ENCODE peak calls at places on chromosome 15, in four cellular contexts. One of them, this sample, is unnamed.

GRCh38 chr15:93479679-93480078 is 390.7 kb upstream of the RGMA start:
- DNase-seq in AG09309: no peak
- DNase-seq in AG04449: no peak
- DNase-seq in cardiac muscle cell: no peak
- DNase-seq in this sample: no peak

GRCh38 chr15:76339302-76340197 is 3.0 kb downstream of the ISL2 start:
- DNase-seq in AG09309: no peak
- DNase-seq in AG04449: no peak
- DNase-seq in cardiac muscle cell: peak; percentile 48
- DNase-seq in this sample: no peak

GRCh38 chr15:93164409-93164808 is 75.4 kb upstream of the RGMA start:
- DNase-seq in AG09309: no peak
- DNase-seq in AG04449: no peak
- DNase-seq in cardiac muscle cell: no peak
- DNase-seq in this sample: no peak

GRCh38 chr15:63601026-63601726 is 4.0 kb downstream of the FBXL22 start:
- DNase-seq in AG09309: no peak
- DNase-seq in AG04449: no peak
- DNase-seq in cardiac muscle cell: peak; percentile 38
- DNase-seq in this sample: peak; percentile 30

GRCh38 chr15:43150171-43150929 is 17.0 kb downstream of the TMEM62 start:
- DNase-seq in AG09309: peak; percentile 96
- DNase-seq in AG04449: peak; percentile 92
- DNase-seq in cardiac muscle cell: peak; percentile 84
- DNase-seq in this sample: peak; percentile 97

GRCh38 chr15:67186226-67186649 is 68.2 kb downstream of the AAGAB start:
- DNase-seq in AG09309: no peak
- DNase-seq in AG04449: no peak
- DNase-seq in cardiac muscle cell: peak; percentile 67
- DNase-seq in this sample: peak; percentile 43

GRCh38 chr15:89333011-89333860 is 1.4 kb downstream of the POLG start:
- DNase-seq in AG09309: no peak
- DNase-seq in AG04449: no peak
- DNase-seq in cardiac muscle cell: no peak
- DNase-seq in this sample: no peak

GRCh38 chr15:57540736-57541135 is 51.0 kb upstream of the MYZAP start:
- DNase-seq in AG09309: no peak
- DNase-seq in AG04449: no peak
- DNase-seq in cardiac muscle cell: no peak
- DNase-seq in this sample: no peak

GRCh38 chr15:45802140-45802539 is 167.3 kb downstream of the SQOR start:
- DNase-seq in AG09309: no peak
- DNase-seq in AG04449: no peak
- DNase-seq in cardiac muscle cell: no peak
- DNase-seq in this sample: no peak

GRCh38 chr15:71203573-71204444 is 88.5 kb downstream of the THSD4 start:
- DNase-seq in AG09309: no peak
- DNase-seq in AG04449: no peak
- DNase-seq in cardiac muscle cell: no peak
- DNase-seq in this sample: peak; percentile 31

GRCh38 chr15:49135342-49135857 is 20.0 kb downstream of the COPS2 start:
- DNase-seq in AG09309: no peak
- DNase-seq in AG04449: no peak
- DNase-seq in cardiac muscle cell: no peak
- DNase-seq in this sample: no peak

GRCh38 chr15:89785064-89785770 is 9.1 kb downstream of the MESP2 start:
- DNase-seq in AG09309: no peak
- DNase-seq in AG04449: no peak
- DNase-seq in cardiac muscle cell: no peak
- DNase-seq in this sample: no peak

GRCh38 chr15:69393831-69394491 is 20.2 kb upstream of the KIF23 start:
- DNase-seq in AG09309: no peak
- DNase-seq in AG04449: no peak
- DNase-seq in cardiac muscle cell: no peak
- DNase-seq in this sample: no peak

GRCh38 chr15:69723404-69724097 is 270.9 kb downstream of the RPLP1 start:
- DNase-seq in AG09309: no peak
- DNase-seq in AG04449: no peak
- DNase-seq in cardiac muscle cell: no peak
- DNase-seq in this sample: no peak

GRCh38 chr15:49041406-49041805 is 4.8 kb downstream of the SECISBP2L start:
- DNase-seq in AG09309: no peak
- DNase-seq in AG04449: no peak
- DNase-seq in cardiac muscle cell: peak; percentile 50
- DNase-seq in this sample: peak; percentile 21

GRCh38 chr15:94576889-94577533 is 345.6 kb downstream of the MCTP2 start:
- DNase-seq in AG09309: no peak
- DNase-seq in AG04449: no peak
- DNase-seq in cardiac muscle cell: peak; percentile 20
- DNase-seq in this sample: peak; percentile 0

DNA sequence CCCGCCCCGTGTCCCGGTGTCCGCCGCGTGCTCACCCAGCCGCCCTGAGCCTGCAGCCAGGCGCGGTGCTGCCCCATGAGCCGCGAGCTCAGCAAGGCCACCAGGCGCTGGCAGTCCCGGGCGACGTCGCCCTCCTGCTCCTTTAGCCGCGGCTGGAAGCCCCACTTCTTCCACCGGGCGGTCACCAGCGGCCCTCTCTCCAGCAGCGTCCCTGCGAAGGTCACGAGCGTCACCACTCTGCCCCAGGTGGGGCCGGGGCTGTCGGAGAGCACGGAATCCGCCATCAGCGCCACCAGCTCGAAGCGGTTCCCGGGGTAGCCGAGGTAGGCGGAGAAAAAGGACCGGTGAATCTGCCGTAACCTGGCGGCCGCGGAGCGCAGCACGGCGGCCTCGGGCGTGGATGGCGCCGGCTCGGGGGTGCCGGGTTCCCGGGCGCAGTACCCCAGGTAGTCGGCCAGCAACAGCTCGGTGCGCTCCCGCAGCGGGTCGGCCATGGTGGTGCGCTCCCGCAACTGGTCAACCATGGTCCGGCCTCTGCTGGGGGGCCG is 298 bp downstream of the BCL2L10 start:
- DNase-seq in AG09309: no peak
- DNase-seq in AG04449: no peak
- DNase-seq in cardiac muscle cell: no peak
- DNase-seq in this sample: no peak
- TF ChIP-seq CTCF in AG09309: no peak
- TF ChIP-seq CTCF in AG04449: no peak
- TF ChIP-seq CTCF in cardiac muscle cell: no peak
- TF ChIP-seq CTCF in this sample: no peak

GRCh38 chr15:78830514-78831228 is 19.4 kb upstream of the ADAMTS7 start:
- DNase-seq in AG09309: no peak
- DNase-seq in AG04449: no peak
- DNase-seq in cardiac muscle cell: peak; percentile 38
- DNase-seq in this sample: no peak
- H3K4me3 ChIP-seq in AG09309: no peak overlapping the region
- H3K4me3 ChIP-seq in AG04449: no peak overlapping the region
- H3K4me3 ChIP-seq in cardiac muscle cell: no peak overlapping the region
- H3K4me3 ChIP-seq in this sample: no peak overlapping the region

DNA sequence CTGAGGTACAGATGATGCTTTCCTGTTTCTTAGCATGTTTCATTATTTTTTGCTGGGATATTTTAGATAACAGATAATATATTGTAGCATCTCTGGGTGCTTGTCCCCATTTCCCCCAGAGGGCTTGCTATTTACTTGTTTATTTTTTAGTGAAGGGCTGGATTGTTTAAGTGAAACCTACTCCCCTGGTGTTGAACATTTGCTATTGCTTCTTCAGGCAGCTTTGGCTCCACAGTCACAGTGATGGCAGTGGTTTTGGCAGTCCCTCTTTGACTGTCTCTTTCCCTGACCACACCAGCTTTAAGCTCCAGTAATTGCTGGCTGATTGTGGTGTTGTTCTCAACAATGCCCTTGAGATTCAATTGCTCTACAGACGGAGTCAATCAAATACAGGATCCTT is 128.9 kb downstream of the KLF13 start:
- DNase-seq in AG09309: no peak
- DNase-seq in AG04449: no peak
- DNase-seq in cardiac muscle cell: no peak
- DNase-seq in this sample: peak; percentile 28
- TF ChIP-seq CTCF in AG09309: no peak
- TF ChIP-seq CTCF in AG04449: no peak
- TF ChIP-seq CTCF in cardiac muscle cell: peak; percentile 34
- TF ChIP-seq CTCF in this sample: peak; percentile 21

DNA sequence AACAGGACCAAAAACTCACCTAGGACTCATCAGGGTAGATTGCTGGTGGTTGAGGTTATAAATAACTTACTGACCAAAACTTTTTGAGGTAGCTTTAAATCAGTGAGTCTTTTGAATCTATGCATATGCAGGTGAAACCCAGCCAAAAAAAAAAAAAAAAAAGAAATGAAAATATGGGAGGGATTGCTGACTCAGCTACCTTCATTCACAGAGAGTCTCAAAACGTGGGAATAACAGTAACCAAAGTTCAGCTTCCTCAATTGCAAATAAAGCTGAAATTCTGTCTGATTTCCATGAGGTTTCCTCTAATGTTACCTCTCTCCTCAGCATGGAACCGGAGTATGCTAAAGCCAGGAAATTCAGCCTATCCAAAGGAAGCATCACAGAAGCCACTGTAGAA is 95.2 kb upstream of the SEMA6D start:
- DNase-seq in AG09309: no peak
- DNase-seq in AG04449: no peak
- DNase-seq in cardiac muscle cell: no peak
- DNase-seq in this sample: no peak
- H3K4me3 ChIP-seq in AG09309: no peak overlapping the region
- H3K4me3 ChIP-seq in AG04449: no peak overlapping the region
- H3K4me3 ChIP-seq in cardiac muscle cell: no peak overlapping the region
- H3K4me3 ChIP-seq in this sample: no peak overlapping the region

GRCh38 chr15:52567886-52568568 is 803 bp downstream of the ARPP19 start:
- DNase-seq in AG09309: no peak
- DNase-seq in AG04449: no peak
- DNase-seq in cardiac muscle cell: no peak
- DNase-seq in this sample: peak; percentile 5
- TF ChIP-seq CTCF in AG09309: no peak
- TF ChIP-seq CTCF in AG04449: no peak
- TF ChIP-seq CTCF in cardiac muscle cell: no peak
- TF ChIP-seq CTCF in this sample: no peak

GRCh38 chr15:74176262-74177208 is 3.0 kb downstream of the ISLR start:
- DNase-seq in AG09309: no peak
- DNase-seq in AG04449: no peak
- DNase-seq in cardiac muscle cell: no peak
- DNase-seq in this sample: no peak

GRCh38 chr15:74174216-74174965 is 881 bp downstream of the ISLR start:
- DNase-seq in AG09309: no peak
- DNase-seq in AG04449: no peak
- DNase-seq in cardiac muscle cell: peak; percentile 57
- DNase-seq in this sample: peak; percentile 67

GRCh38 chr15:74173545-74174215 is at the start of gene ISLR:
- DNase-seq in AG09309: peak; percentile 51
- DNase-seq in AG04449: no peak
- DNase-seq in cardiac muscle cell: peak; percentile 91
- DNase-seq in this sample: peak; percentile 93

GRCh38 chr15:74174966-74175270 is 1.4 kb downstream of the ISLR start:
- DNase-seq in AG09309: no peak
- DNase-seq in AG04449: no peak
- DNase-seq in cardiac muscle cell: no peak
- DNase-seq in this sample: no peak

DNA sequence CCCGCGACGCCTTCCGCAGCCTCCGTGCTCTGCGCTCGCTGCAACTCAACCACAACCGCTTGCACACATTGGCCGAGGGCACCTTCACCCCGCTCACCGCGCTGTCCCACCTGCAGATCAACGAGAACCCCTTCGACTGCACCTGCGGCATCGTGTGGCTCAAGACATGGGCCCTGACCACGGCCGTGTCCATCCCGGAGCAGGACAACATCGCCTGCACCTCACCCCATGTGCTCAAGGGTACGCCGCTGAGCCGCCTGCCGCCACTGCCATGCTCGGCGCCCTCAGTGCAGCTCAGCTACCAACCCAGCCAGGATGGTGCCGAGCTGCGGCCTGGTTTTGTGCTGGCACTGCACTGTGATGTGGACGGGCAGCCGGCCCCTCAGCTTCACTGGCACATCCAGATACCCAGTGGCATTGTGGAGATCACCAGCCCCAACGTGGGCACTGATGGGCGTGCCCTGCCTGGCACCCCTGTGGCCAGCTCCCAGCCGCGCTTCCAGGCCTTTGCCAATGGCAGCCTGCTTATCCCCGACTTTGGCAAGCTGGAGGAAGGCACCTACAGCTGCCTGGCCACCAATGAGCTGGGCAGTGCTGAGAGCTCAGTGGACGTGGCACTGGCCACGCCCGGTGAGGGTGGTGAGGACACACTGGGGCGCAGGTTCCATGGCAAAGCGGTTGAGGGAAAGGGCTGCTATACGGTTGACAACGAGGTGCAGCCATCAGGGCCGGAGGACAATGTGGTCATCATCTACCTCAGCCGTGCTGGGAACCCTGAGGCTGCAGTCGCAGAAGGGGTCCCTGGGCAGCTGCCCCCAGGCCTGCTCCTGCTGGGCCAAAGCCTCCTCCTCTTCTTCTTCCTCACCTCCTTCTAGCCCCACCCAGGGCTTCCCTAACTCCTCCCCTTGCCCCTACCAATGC is 2.0 kb downstream of the ISLR start:
- DNase-seq in AG09309: no peak
- DNase-seq in AG04449: no peak
- DNase-seq in cardiac muscle cell: no peak
- DNase-seq in this sample: no peak
- H3K4me3 ChIP-seq in AG09309: peak overlapping the region; percentile 49
- H3K4me3 ChIP-seq in AG04449: no peak overlapping the region
- H3K4me3 ChIP-seq in cardiac muscle cell: no peak overlapping the region
- H3K4me3 ChIP-seq in this sample: peak overlapping the region; percentile 73

GRCh38 chr15:40272713-40273056 is 10.2 kb downstream of the ANKRD63 start:
- DNase-seq in AG09309: no peak
- DNase-seq in AG04449: no peak
- DNase-seq in cardiac muscle cell: no peak
- DNase-seq in this sample: no peak
- TF ChIP-seq CTCF in AG09309: no peak
- TF ChIP-seq CTCF in AG04449: peak; percentile 21
- TF ChIP-seq CTCF in cardiac muscle cell: no peak
- TF ChIP-seq CTCF in this sample: no peak

GRCh38 chr15:96335429-96335807 is 4.9 kb downstream of the NR2F2 start:
- DNase-seq in AG09309: no peak
- DNase-seq in AG04449: no peak
- DNase-seq in cardiac muscle cell: no peak
- DNase-seq in this sample: no peak
- H3K4me3 ChIP-seq in AG09309: peak overlapping the region; percentile 75
- H3K4me3 ChIP-seq in AG04449: peak overlapping the region; percentile 96
- H3K4me3 ChIP-seq in cardiac muscle cell: no peak overlapping the region
- H3K4me3 ChIP-seq in this sample: peak overlapping the region; percentile 93

This sample was measured in AG10803.